ENCODE peak calls at places on chromosome 11, in seven cellular contexts. L, X, Z, H, C, Q and V are unnamed samples. For H3K4me1, the result is how much of the 10 kb centered on the place peaks cover.

GRCh38 chr11:29184939-29185890 is 831.6 kb downstream of the KCNA4 start:
- DNase-seq in X (no peak), H (no peak), L (peak), Q (no peak), C (no peak), Z (no peak), V (no peak)

GRCh38 chr11:680970-681369 is 14.1 kb downstream of the DEAF1 start:
- DNase-seq in H (no peak), Z (no peak), C (no peak), X (no peak), L (no peak), Q (no peak), V (no peak)

GRCh38 chr11:15764948-15765347 is 591.4 kb downstream of the SOX6 start:
- DNase-seq in Q (no peak), L (no peak), H (no peak), C (no peak), Z (no peak), X (no peak), V (no peak)

GRCh38 chr11:88131764-88132470 is 43.3 kb downstream of the RAB38 start:
- DNase-seq in X (no peak), Z (no peak), C (no peak), H (no peak), Q (no peak), L (no peak), V (no peak)

GRCh38 chr11:5369793-5370192 is 13.8 kb upstream of the OR51M1 start:
- DNase-seq in C (no peak), Q (peak), H (no peak), Z (no peak), L (peak), X (no peak), V (no peak)

GRCh38 chr11:117281159-117281558 is 10.0 kb upstream of the BACE1-AS start:
- DNase-seq in X (no peak), Q (no peak), Z (no peak), H (no peak), C (peak), L (peak), V (no peak)

GRCh38 chr11:118620529-118621070 is 13.2 kb downstream of the PHLDB1 start:
- DNase-seq in L (peak), H (no peak), Z (no peak), Q (no peak), C (no peak), X (no peak), V (no peak)

GRCh38 chr11:88779551-88779950 is 286.2 kb downstream of the GRM5 start:
- DNase-seq in Z (no peak), X (no peak), Q (no peak), C (no peak), L (peak), H (no peak), V (no peak)

GRCh38 chr11:36196476-36197099 is 92.6 kb downstream of the COMMD9 start:
- DNase-seq in H (no peak), Z (no peak), L (peak), X (no peak), Q (peak), C (peak), V (no peak)

GRCh38 chr11:35649984-35650383 is 12.6 kb upstream of the TRIM44 start:
- DNase-seq in Q (no peak), H (no peak), C (no peak), L (peak), X (no peak), Z (no peak), V (no peak)

GRCh38 chr11:105137286-105137685 is 2.3 kb downstream of the CARD18 start:
- DNase-seq in Z (no peak), Q (no peak), H (no peak), X (no peak), L (peak), C (no peak), V (no peak)

GRCh38 chr11:72041364-72042058 is 38.8 kb downstream of the NUMA1 start:
- DNase-seq in Q (peak), H (peak), C (peak), X (peak), L (peak), Z (peak), V (peak)

GRCh38 chr11:94034207-94034606 is 13.1 kb downstream of the HEPHL1 start:
- DNase-seq in H (no peak), Z (no peak), L (no peak), Q (no peak), C (no peak), X (no peak), V (no peak)

GRCh38 chr11:123545726-123546125 is 108.7 kb downstream of the SCN3B start:
- DNase-seq in Z (no peak), H (no peak), Q (peak), X (no peak), C (no peak), L (no peak), V (no peak)

GRCh38 chr11:99548264-99548663 is 527.5 kb downstream of the CNTN5 start:
- DNase-seq in Z (no peak), C (no peak), Q (no peak), H (no peak), L (peak), X (no peak), V (no peak)

GRCh38 chr11:30465192-30465591 is 121.0 kb downstream of the MPPED2 start:
- DNase-seq in C (no peak), X (no peak), Z (no peak), L (no peak), Q (no peak), H (no peak), V (no peak)

GRCh38 chr11:102047305-102047924 is at the start of gene CFAP300:
- DNase-seq in Z (peak), H (peak), L (peak), Q (peak), X (peak), C (peak), V (peak)

GRCh38 chr11:58024601-58025091 is 965 bp downstream of the OR9Q1 start:
- DNase-seq in X (peak), C (peak), H (no peak), Q (no peak), L (peak), Z (peak), V (no peak)

GRCh38 chr11:125921042-125921441 is 16.7 kb downstream of the DDX25 start:
- DNase-seq in L (no peak), X (no peak), H (no peak), Q (no peak), C (no peak), Z (no peak), V (no peak)

GRCh38 chr11:115706735-115707134 is 202.5 kb upstream of the CADM1 start:
- DNase-seq in X (no peak), L (no peak), C (no peak), Q (no peak), Z (no peak), H (no peak), V (no peak)

GRCh38 chr11:60915250-60915914 is 1.4 kb downstream of the TMEM109 start:
- DNase-seq in X (peak), C (peak), Z (peak), H (peak), Q (peak), L (peak), V (peak)

GRCh38 chr11:130932086-130932712 is 15.9 kb upstream of the SNX19 start:
- DNase-seq in Q (no peak), Z (no peak), L (no peak), C (no peak), X (no peak), H (no peak), V (no peak)

GRCh38 chr11:94536386-94536785 is 7.3 kb upstream of the FUT4 start:
- DNase-seq in Z (no peak), L (no peak), C (no peak), H (no peak), Q (no peak), X (no peak), V (no peak)

GRCh38 chr11:86681039-86681745 is 8.8 kb upstream of the ME3 start:
- DNase-seq in L (peak), Q (no peak), C (no peak), H (no peak), X (no peak), Z (no peak), V (no peak)

GRCh38 chr11:119686483-119686882 is 42.5 kb downstream of the NECTIN1 start:
- DNase-seq in L (no peak), C (no peak), Q (no peak), H (no peak), Z (no peak), X (no peak), V (no peak)

GRCh38 chr11:134118016-134118415 is 49.1 kb downstream of the JAM3 start:
- DNase-seq in X (no peak), C (no peak), H (no peak), L (no peak), Q (no peak), Z (no peak), V (no peak)

GRCh38 chr11:134120921-134121526 is 52.2 kb downstream of the JAM3 start:
- DNase-seq in Q (no peak), Z (peak), H (no peak), L (peak), C (peak), X (no peak), V (no peak)

GRCh38 chr11:134116210-134116609 is 47.3 kb downstream of the JAM3 start:
- DNase-seq in C (no peak), X (no peak), Q (no peak), H (no peak), L (no peak), Z (no peak), V (no peak)

GRCh38 chr11:134119094-134119493 is 50.2 kb downstream of the JAM3 start:
- DNase-seq in Q (no peak), Z (no peak), X (no peak), L (peak), H (no peak), C (no peak), V (no peak)

DNA sequence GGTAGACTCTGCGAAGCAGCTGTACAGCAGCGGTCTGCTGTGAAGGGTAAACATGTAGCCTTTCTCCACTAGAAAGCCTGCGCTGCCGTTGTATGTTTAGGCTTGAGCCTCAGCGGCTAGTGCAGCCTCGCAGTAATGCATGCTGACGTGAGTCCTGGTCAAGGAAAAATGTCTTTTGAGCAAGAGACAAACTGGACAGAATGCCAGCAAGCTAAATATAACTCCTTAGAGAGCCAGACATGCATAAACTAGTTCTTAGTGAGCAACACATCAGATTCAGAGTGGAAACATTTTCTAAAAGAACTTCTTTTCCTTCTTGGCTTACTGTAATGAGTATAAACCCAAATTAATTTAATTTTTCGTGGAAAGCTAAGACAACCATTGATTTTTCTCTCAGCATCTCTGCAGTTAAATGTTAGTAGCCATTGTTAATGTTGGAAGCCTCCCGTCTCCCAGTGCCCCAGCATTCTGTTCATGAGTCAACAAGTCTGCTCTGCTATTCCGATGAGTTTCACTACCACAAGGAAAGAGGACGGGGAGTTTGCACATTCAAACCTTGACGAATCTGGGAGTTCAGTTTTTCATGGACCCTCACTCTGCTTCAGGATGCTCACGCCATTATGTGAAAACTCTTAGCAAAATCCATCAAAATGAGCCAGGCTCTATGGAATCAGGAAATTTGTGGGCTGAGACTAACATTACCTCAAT is 51.4 kb downstream of the JAM3 start:
- DNase-seq in X (peak), C (peak), H (no peak), L (peak), Z (peak), Q (no peak), V (no peak)
- H3K4me3 ChIP-seq in X (no peak), C (no peak), H (no peak), L (no peak), Z (peak), Q (no peak), V (no peak)

DNA sequence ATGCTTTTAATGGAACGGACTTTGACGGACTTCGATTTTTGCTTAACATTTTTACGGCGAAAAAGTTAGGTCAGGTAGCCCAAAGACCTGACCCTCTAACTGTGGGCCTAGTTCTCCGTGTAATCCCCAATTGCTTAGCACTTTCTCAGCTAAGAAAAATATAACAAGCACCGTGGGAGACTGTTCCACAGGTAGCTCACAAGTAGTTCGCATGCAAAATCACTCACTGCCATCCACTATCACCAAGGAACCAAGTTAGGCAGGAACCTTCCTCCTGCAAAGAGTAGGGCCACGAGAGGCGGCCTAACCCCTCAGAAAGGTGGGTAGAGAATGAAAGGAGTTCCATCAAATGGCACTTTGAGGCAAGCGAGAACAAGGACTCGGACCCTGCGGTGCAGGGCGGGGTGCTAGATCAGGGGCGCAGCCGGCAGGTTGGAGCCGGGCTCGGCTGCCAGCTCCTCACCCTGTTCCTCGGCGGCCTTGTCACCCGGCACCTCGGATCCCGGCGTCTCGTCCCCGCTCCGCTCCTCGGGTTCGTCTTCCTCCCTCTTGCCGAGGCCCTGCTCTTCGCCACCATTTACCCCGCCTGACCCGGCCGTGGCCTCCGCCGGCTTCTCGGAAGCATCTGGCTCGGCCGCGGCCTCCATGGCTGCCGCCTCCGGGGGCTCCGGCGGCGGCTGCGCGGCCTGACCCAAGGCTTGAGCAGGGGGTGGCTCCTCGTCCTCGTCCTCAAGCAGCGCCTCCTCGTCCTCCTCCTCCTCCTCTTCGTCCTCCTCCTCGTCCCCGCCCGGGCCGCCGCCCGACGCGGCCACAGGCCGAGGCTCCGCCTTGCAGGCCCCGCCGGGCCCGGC is 876 bp downstream of the HNRNPUL2 start:
- DNase-seq in X (peak), H (no peak), L (no peak), Z (no peak), C (no peak), Q (no peak), V (no peak)
- H3K4me1 ChIP-seq in X (under half), H (under half), L (under half), Z (under half), C (under half), Q (under half), V (half or more)

DNA sequence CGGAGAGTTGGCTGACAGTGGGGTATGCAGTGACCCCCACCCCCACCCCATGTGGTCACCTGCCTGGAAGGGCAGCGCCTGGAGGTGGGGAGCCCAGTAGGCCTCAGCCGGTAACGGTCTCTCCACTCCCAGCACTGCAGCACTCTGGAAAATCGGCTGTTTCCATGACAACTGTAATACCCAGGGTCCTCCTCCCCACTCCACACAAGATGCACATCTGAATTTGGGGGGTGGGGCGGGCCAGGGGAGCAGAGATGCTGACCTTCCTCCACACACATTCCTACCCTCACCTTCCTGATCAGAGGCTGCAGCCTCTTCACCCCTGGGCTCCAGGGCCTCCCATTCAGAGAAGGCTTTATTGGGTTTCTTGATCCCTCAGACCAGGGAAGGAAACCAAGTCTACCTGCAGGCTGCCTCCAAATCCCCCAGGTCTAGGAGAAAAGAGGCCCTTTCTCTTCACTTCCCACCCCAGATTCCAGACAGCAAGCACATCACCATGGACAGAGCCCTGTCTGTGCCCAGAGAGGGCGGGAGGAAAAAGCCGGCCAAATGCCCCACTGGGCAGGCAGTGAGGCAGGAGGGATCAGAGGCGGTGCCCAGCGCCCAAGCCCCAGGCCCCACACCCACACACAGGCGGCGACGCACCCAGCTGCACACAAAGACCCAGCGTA is 46.5 kb downstream of the SLC22A12 start:
- DNase-seq in C (no peak), X (no peak), L (no peak), Z (no peak), H (no peak), Q (peak), V (no peak)
- H3K4me3 ChIP-seq in C (peak), X (no peak), L (no peak), Z (peak), H (no peak), Q (peak), V (no peak)

DNA sequence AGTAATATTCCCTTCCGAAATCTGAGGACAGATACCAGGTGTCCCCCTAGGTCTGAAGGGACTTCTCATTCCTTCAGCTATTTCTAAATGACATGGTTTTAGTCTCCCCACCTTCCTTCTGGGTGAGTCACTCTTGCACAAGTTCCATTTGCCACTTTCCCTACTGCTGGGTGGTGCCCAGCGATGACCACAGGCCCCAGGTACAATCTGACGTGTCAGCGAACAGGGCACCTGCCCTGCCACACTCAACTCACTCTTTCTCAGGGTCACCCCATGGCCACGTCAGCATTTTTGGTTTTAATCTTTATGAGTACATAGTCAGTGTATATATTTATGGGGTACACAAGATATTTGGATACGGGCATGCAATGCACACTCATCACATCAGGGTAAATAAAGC is 17.2 kb downstream of the POU2AF1 start:
- DNase-seq in H (no peak), X (no peak), Q (no peak), L (no peak), C (no peak), Z (no peak), V (no peak)
- H3K4me1 ChIP-seq in H (under half), X (under half), Q (under half), L (under half), C (under half), Z (under half), V (under half)

GRCh38 chr11:124673333-124674167 is at the start of the genes SIAE and SPA17:
- DNase-seq in H (peak), C (peak), Z (peak), Q (peak), L (peak), X (peak), V (peak)

GRCh38 chr11:124674571-124674970 is 867 bp downstream of the SPA17 start:
- DNase-seq in Q (no peak), Z (no peak), C (no peak), X (no peak), H (no peak), L (no peak), V (no peak)

GRCh38 chr11:124678416-124678815 is 4.7 kb downstream of the SPA17 start:
- DNase-seq in Z (no peak), C (no peak), Q (no peak), X (no peak), H (no peak), L (no peak), V (no peak)

GRCh38 chr11:124674168-124674517 is 439 bp downstream of the SPA17 start:
- DNase-seq in C (no peak), H (no peak), Q (no peak), Z (no peak), L (no peak), X (no peak), V (no peak)

DNA sequence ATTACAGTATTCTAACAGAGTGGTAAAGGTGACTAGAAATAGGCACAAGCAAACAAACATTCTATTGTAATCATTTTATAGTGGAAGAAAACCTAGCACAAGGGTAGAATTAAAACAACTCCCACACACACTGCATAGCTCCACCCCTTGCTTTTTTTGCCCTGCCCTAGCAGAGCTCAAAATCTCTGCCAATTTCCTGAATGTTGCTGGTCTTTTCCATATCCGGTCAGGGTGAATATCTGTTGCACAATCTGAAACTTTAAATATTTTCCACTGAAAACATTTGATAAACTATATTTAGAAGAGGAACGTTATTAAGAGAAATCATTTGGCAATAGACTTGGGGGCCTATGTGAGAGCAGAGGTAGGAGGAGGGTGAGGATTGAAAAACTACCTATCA is 2.7 kb downstream of the SPA17 start:
- DNase-seq in C (peak), Z (peak), H (no peak), X (no peak), L (peak), Q (no peak), V (no peak)
- H3K4me3 ChIP-seq in C (no peak), Z (peak), H (no peak), X (no peak), L (no peak), Q (no peak), V (no peak)

GRCh38 chr11:73156686-73157085 is 14.6 kb upstream of the FCHSD2 start:
- DNase-seq in X (no peak), Q (no peak), H (no peak), C (no peak), L (no peak), Z (no peak), V (no peak)
- H3K4me1 ChIP-seq in X (under half), Q (under half), H (under half), C (under half), L (half or more), Z (under half), V (under half)